ENCODE peak calls at places on chromosomes 6 and 20, in four cellular contexts. A, Y, V and F are unnamed samples.

GRCh38 chr20:49261173-49261572 is 16.7 kb downstream of the ZNFX1 start:
- DNase-seq in Y (no peak), V (no peak), A (no peak), F (no peak)

GRCh38 chr6:138714493-138714892 is 59.1 kb upstream of the CCDC28A start:
- DNase-seq in Y (no peak), V (no peak), A (no peak), F (no peak)

GRCh38 chr6:158047120-158047518 is 65.5 kb downstream of the SYNJ2 start:
- DNase-seq in V (no peak), A (no peak), Y (no peak), F (no peak)

GRCh38 chr6:47301441-47301840 is 8.3 kb downstream of the TNFRSF21 start:
- DNase-seq in A (no peak), V (no peak), Y (no peak), F (no peak)

GRCh38 chr20:63036266-63036665 is 29.5 kb upstream of the BHLHE23 start:
- DNase-seq in Y (no peak), V (no peak), A (peak), F (no peak)

GRCh38 chr6:17945111-17945510 is 42.3 kb downstream of the KIF13A start:
- DNase-seq in Y (no peak), V (no peak), A (no peak), F (no peak)

GRCh38 chr20:43844778-43845614 is 69.7 kb upstream of the TOX2 start:
- DNase-seq in A (no peak), Y (no peak), V (no peak), F (no peak)

GRCh38 chr6:100806280-100806679 is 74.8 kb downstream of the ASCC3 start:
- DNase-seq in V (no peak), A (no peak), Y (no peak), F (no peak)

GRCh38 chr6:24899647-24900325 is 36.0 kb downstream of the RIPOR2 start:
- DNase-seq in Y (no peak), A (no peak), V (no peak), F (no peak)

GRCh38 chr20:49310695-49311094 is 32.8 kb upstream of the ZNFX1 start:
- DNase-seq in A (no peak), Y (no peak), V (peak), F (no peak)

GRCh38 chr6:54327631-54328030 is 19.4 kb downstream of the TINAG start:
- DNase-seq in V (no peak), A (no peak), Y (no peak), F (no peak)
- TF ChIP-seq FOXJ3 in V (no peak), A (no peak), Y (no peak), F (no peak)

GRCh38 chr6:43207286-43207685 is 22.0 kb downstream of the DNPH1 start:
- DNase-seq in V (no peak), A (no peak), Y (no peak), F (no peak)

GRCh38 chr6:43203029-43203717 is 21.2 kb downstream of the CUL9 start:
- DNase-seq in Y (no peak), A (no peak), V (no peak), F (no peak)

GRCh38 chr6:43203718-43204095 is 21.7 kb downstream of the CUL9 start:
- DNase-seq in Y (no peak), V (no peak), A (no peak), F (no peak)

GRCh38 chr6:43204271-43205105 is 22.5 kb downstream of the CUL9 start:
- DNase-seq in Y (no peak), A (no peak), V (no peak), F (no peak)

GRCh38 chr6:43205849-43206248 is 23.4 kb downstream of the DNPH1 start:
- DNase-seq in Y (no peak), A (no peak), V (no peak), F (no peak)
- TF ChIP-seq FOXJ3 in Y (no peak), A (no peak), V (no peak), F (no peak)

DNA sequence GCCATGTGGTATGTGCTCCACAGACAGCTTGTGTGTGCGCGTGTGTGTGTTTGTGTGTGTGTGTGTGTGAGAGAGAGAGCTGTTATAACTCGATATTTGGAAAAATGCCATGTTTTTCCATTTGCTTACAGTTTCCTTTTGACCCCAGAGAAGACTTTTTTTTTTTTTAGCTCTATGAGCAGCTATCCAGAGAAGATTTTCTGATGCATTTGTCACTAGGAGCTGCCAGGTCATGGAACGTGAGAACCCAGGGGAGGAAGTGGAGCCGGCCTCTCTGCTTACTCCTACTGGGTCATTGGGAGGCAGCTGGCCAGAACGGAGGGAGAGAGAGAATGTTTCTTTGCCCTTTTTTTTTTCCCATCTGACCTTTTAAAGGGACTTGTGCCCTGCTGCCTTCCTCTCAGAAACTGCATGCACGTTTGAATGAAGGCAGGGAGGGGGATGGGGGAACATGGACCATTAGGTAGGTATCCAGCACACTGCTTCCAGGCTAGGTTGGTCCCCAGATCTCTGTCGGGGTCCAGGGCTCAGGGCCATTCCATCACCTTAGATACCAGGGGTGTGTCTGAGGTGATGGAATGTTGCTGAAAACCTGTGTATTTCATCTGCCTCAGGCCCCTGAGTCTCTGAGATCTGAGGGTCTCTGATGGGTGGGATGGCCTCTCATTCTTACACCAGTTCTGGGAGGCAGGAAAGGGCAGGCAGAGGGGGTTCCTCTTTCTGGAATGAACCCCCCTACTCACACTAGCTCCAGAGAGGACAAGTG is 11.2 kb upstream of the MRPS18A start:
- DNase-seq in Y (no peak), A (no peak), V (no peak), F (no peak)
- TF ChIP-seq FOXJ3 in Y (no peak), A (no peak), V (no peak), F (no peak)

GRCh38 chr6:145756170-145756662 is 20.9 kb upstream of the EPM2A start:
- DNase-seq in V (no peak), A (no peak), Y (peak), F (peak)
- TF ChIP-seq FOXJ3 in V (no peak), A (no peak), Y (no peak), F (no peak)

GRCh38 chr20:14360386-14360785 is 23.0 kb upstream of the FLRT3 start:
- DNase-seq in V (no peak), A (no peak), Y (no peak), F (no peak)
- TF ChIP-seq FOXJ3 in V (no peak), A (no peak), Y (no peak), F (no peak)

GRCh38 chr20:57282691-57283361 is 16.4 kb upstream of the BMP7 start:
- DNase-seq in V (no peak), A (no peak), Y (no peak), F (no peak)

GRCh38 chr20:57283867-57284266 is 17.4 kb upstream of the BMP7 start:
- DNase-seq in V (no peak), Y (no peak), A (no peak), F (no peak)

GRCh38 chr20:57280221-57280620 is 13.8 kb upstream of the BMP7 start:
- DNase-seq in A (no peak), Y (no peak), V (no peak), F (no peak)

GRCh38 chr20:57278457-57278856 is 12.0 kb upstream of the BMP7 start:
- DNase-seq in Y (no peak), V (no peak), A (no peak), F (no peak)

DNA sequence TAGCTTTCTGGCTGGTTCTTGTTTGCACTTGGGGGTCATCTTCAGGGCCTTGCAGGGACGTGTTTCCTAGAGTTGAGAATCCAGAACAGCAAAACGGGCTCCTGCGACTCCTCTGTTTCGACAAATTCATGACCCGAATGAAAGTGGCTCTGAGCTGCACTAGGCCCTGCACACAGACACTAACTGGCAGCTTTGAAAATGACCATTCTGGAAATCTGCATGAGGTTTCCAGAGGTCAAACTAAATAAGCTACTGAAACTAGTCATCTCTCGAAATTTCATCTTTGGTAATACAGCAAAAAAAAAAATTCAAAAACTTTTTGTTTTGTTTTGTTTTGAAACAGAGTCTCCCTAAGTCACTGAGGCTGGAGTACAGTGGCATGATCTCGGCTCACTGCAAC is 15.5 kb upstream of the BMP7 start:
- DNase-seq in V (no peak), Y (no peak), A (no peak), F (no peak)
- TF ChIP-seq FOXJ3 in V (no peak), Y (no peak), A (no peak), F (no peak)

GRCh38 chr20:3111995-3112394 is 27.5 kb upstream of the AVP start:
- DNase-seq in V (no peak), Y (no peak), A (no peak), F (no peak)

GRCh38 chr20:3119044-3119443 is 34.5 kb upstream of the AVP start:
- DNase-seq in A (no peak), Y (no peak), V (no peak), F (no peak)

GRCh38 chr20:3116341-3116740 is 31.8 kb upstream of the AVP start:
- DNase-seq in A (no peak), V (no peak), Y (no peak), F (no peak)

GRCh38 chr20:3111507-3111906 is 27.0 kb upstream of the AVP start:
- DNase-seq in Y (no peak), A (no peak), V (no peak), F (no peak)

GRCh38 chr20:3115190-3116107 is 30.9 kb upstream of the AVP start:
- DNase-seq in V (peak), A (peak), Y (peak), F (peak)
- TF ChIP-seq FOXJ3 in V (peak), A (no peak), Y (no peak), F (no peak)

DNA sequence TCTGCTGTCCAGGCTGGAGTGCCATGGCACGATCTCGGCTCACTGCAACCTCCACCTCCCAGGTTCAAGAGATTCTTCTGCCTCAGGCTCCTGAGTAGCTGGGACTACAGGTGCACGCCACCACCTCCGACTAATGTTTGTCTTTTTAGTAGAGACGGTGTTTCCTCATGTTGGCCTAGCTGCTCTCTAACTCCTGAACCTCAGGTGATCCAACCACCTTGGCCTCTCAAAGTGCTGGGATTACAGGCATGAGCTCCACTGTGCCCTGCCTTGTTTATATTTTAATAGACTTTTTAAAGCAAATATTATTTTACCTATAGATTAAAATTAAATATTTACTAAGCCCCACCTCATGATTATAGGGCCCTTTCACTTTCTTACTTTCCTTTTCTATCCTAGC is 483.2 kb upstream of the EPHA7 start:
- DNase-seq in A (no peak), V (no peak), Y (no peak), F (no peak)
- TF ChIP-seq FOXJ3 in A (no peak), V (no peak), Y (no peak), F (no peak)

GRCh38 chr6:45657243-45657642 is 279.5 kb upstream of the SUPT3H start:
- DNase-seq in Y (no peak), V (no peak), A (no peak), F (no peak)
- TF ChIP-seq FOXJ3 in Y (no peak), V (no peak), A (no peak), F (no peak)